ENCODE peak calls at places on chromosomes 6 and 20, in six cellular contexts. One of them, this sample, is unnamed.

GRCh38 chr6:142187209-142187608 is 40.1 kb downstream of the VTA1 start:
- DNase-seq in hepatocyte: peak; percentile 14
- DNase-seq in A673: peak; percentile 74
- DNase-seq in iPS DF 6.9: no peak
- DNase-seq in heart left ventricle: peak; percentile 20
- DNase-seq in psoas muscle: peak; percentile 27
- DNase-seq in this sample: no peak

GRCh38 chr20:49700411-49701185 is 13.1 kb downstream of the B4GALT5 start:
- DNase-seq in iPS DF 6.9: no peak
- DNase-seq in A673: peak; percentile 73
- DNase-seq in hepatocyte: no peak
- DNase-seq in psoas muscle: no peak
- DNase-seq in heart left ventricle: no peak
- DNase-seq in this sample: no peak

GRCh38 chr6:39558079-39558478 is 167.1 kb downstream of the KIF6 start:
- DNase-seq in hepatocyte: no peak
- DNase-seq in A673: peak; percentile 7
- DNase-seq in psoas muscle: no peak
- DNase-seq in heart left ventricle: no peak
- DNase-seq in iPS DF 6.9: no peak
- DNase-seq in this sample: no peak

GRCh38 chr6:16850332-16851022 is 89.2 kb upstream of the ATXN1 start:
- DNase-seq in iPS DF 6.9: no peak
- DNase-seq in hepatocyte: no peak
- DNase-seq in heart left ventricle: no peak
- DNase-seq in A673: peak; percentile 76
- DNase-seq in psoas muscle: no peak
- DNase-seq in this sample: no peak

GRCh38 chr20:33653218-33653899 is 8.8 kb upstream of the C20orf144 start:
- DNase-seq in hepatocyte: peak; percentile 89
- DNase-seq in heart left ventricle: no peak
- DNase-seq in A673: peak; percentile 79
- DNase-seq in iPS DF 6.9: no peak
- DNase-seq in psoas muscle: no peak
- DNase-seq in this sample: no peak

GRCh38 chr20:54113553-54113952 is 43.2 kb upstream of the BCAS1 start:
- DNase-seq in iPS DF 6.9: no peak
- DNase-seq in heart left ventricle: no peak
- DNase-seq in hepatocyte: peak; percentile 68
- DNase-seq in A673: no peak
- DNase-seq in psoas muscle: no peak
- DNase-seq in this sample: no peak

GRCh38 chr20:45014671-45015415 is 48.5 kb downstream of the STK4 start:
- DNase-seq in psoas muscle: no peak
- DNase-seq in A673: no peak
- DNase-seq in heart left ventricle: no peak
- DNase-seq in hepatocyte: peak; percentile 35
- DNase-seq in iPS DF 6.9: no peak
- DNase-seq in this sample: no peak

GRCh38 chr6:22658934-22659333 is 89.6 kb downstream of the HDGFL1 start:
- DNase-seq in heart left ventricle: no peak
- DNase-seq in psoas muscle: no peak
- DNase-seq in hepatocyte: no peak
- DNase-seq in A673: no peak
- DNase-seq in iPS DF 6.9: no peak
- DNase-seq in this sample: no peak

GRCh38 chr6:87789198-87789899 is 87.3 kb upstream of the AKIRIN2 start:
- DNase-seq in hepatocyte: peak; percentile 75
- DNase-seq in A673: peak; percentile 27
- DNase-seq in psoas muscle: no peak
- DNase-seq in iPS DF 6.9: no peak
- DNase-seq in heart left ventricle: no peak
- DNase-seq in this sample: peak; percentile 38

GRCh38 chr6:16901777-16902176 is 140.5 kb upstream of the ATXN1 start:
- DNase-seq in iPS DF 6.9: no peak
- DNase-seq in heart left ventricle: peak; percentile 23
- DNase-seq in psoas muscle: peak; percentile 52
- DNase-seq in hepatocyte: no peak
- DNase-seq in A673: peak; percentile 57
- DNase-seq in this sample: peak; percentile 80

GRCh38 chr6:166997768-166998255 is 1.4 kb upstream of the CEP43 start:
- DNase-seq in hepatocyte: peak; percentile 84
- DNase-seq in heart left ventricle: peak; percentile 41
- DNase-seq in psoas muscle: peak; percentile 43
- DNase-seq in A673: peak; percentile 60
- DNase-seq in iPS DF 6.9: no peak
- DNase-seq in this sample: peak; percentile 65

GRCh38 chr20:36275441-36276189 is 30.5 kb upstream of the DLGAP4 start:
- DNase-seq in hepatocyte: no peak
- DNase-seq in iPS DF 6.9: no peak
- DNase-seq in psoas muscle: no peak
- DNase-seq in A673: no peak
- DNase-seq in heart left ventricle: no peak
- DNase-seq in this sample: no peak

GRCh38 chr20:21522479-21523397 is 8.9 kb upstream of the NKX2-2 start:
- DNase-seq in psoas muscle: no peak
- DNase-seq in heart left ventricle: no peak
- DNase-seq in hepatocyte: no peak
- DNase-seq in iPS DF 6.9: no peak
- DNase-seq in A673: peak; percentile 28
- DNase-seq in this sample: no peak

GRCh38 chr6:111724505-111724904 is 118.8 kb upstream of the TRAF3IP2 start:
- DNase-seq in psoas muscle: no peak
- DNase-seq in hepatocyte: no peak
- DNase-seq in iPS DF 6.9: no peak
- DNase-seq in heart left ventricle: no peak
- DNase-seq in A673: no peak
- DNase-seq in this sample: no peak

GRCh38 chr6:44226368-44227137 is 3.2 kb downstream of the SLC29A1 start:
- DNase-seq in iPS DF 6.9: no peak
- DNase-seq in A673: no peak
- DNase-seq in psoas muscle: no peak
- DNase-seq in hepatocyte: no peak
- DNase-seq in heart left ventricle: peak; percentile 66
- DNase-seq in this sample: no peak

GRCh38 chr6:13614126-13614925 is 809 bp upstream of the NOL7 start:
- DNase-seq in hepatocyte: peak; percentile 69
- DNase-seq in iPS DF 6.9: no peak
- DNase-seq in psoas muscle: peak; percentile 58
- DNase-seq in heart left ventricle: peak; percentile 50
- DNase-seq in A673: peak; percentile 55
- DNase-seq in this sample: peak; percentile 42

GRCh38 chr20:35315199-35316020 is 23.2 kb upstream of the FAM83C start:
- DNase-seq in hepatocyte: no peak
- DNase-seq in iPS DF 6.9: no peak
- DNase-seq in A673: no peak
- DNase-seq in heart left ventricle: no peak
- DNase-seq in psoas muscle: no peak
- DNase-seq in this sample: no peak

GRCh38 chr6:23097569-23097968 is 528.2 kb downstream of the HDGFL1 start:
- DNase-seq in A673: no peak
- DNase-seq in heart left ventricle: no peak
- DNase-seq in psoas muscle: no peak
- DNase-seq in hepatocyte: no peak
- DNase-seq in iPS DF 6.9: no peak
- DNase-seq in this sample: no peak

GRCh38 chr20:62543470-62544302 is 67.9 kb upstream of the GATA5 start:
- DNase-seq in A673: no peak
- DNase-seq in psoas muscle: no peak
- DNase-seq in iPS DF 6.9: no peak
- DNase-seq in hepatocyte: peak; percentile 38
- DNase-seq in heart left ventricle: no peak
- DNase-seq in this sample: no peak

GRCh38 chr20:61902213-61902869 is 163.3 kb downstream of the TAF4 start:
- DNase-seq in psoas muscle: no peak
- DNase-seq in heart left ventricle: no peak
- DNase-seq in iPS DF 6.9: no peak
- DNase-seq in A673: no peak
- DNase-seq in hepatocyte: no peak
- DNase-seq in this sample: no peak

GRCh38 chr6:44925100-44925739 is 402.9 kb upstream of the RUNX2 start:
- DNase-seq in psoas muscle: no peak
- DNase-seq in A673: peak; percentile 28
- DNase-seq in hepatocyte: peak; percentile 36
- DNase-seq in heart left ventricle: no peak
- DNase-seq in iPS DF 6.9: no peak
- DNase-seq in this sample: no peak

DNA sequence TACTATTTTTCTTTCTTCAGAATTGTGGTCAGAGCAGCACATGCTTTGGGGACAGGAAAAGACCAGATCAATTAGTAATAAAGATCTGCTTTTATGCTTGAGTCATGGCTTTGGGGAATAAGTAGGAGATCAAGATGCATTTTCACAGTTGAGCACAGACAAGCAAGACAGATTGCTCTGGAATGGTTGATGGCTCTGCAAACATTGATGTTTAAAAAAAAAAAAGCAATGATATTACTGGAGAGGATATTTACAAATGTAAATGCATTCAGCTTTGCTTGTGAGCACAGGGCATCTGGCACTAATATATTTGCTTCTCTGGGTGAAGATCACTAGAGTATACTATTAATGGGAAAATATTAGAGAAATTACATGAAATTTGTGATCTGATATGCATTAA is 224.3 kb upstream of the SASH1 start:
- DNase-seq in hepatocyte: no peak
- DNase-seq in iPS DF 6.9: no peak
- DNase-seq in A673: no peak
- DNase-seq in heart left ventricle: no peak
- DNase-seq in psoas muscle: no peak
- DNase-seq in this sample: no peak
- H3K27ac ChIP-seq in hepatocyte: no peak overlapping the region
- H3K27ac ChIP-seq in iPS DF 6.9: no peak overlapping the region
- H3K27ac ChIP-seq in A673: no peak overlapping the region
- H3K27ac ChIP-seq in heart left ventricle: no peak overlapping the region
- H3K27ac ChIP-seq in psoas muscle: no peak overlapping the region
- H3K27ac ChIP-seq in this sample: no peak overlapping the region

GRCh38 chr6:41446132-41446531 is 100.0 kb upstream of the FOXP4 start:
- DNase-seq in iPS DF 6.9: no peak
- DNase-seq in A673: no peak
- DNase-seq in psoas muscle: no peak
- DNase-seq in heart left ventricle: no peak
- DNase-seq in hepatocyte: no peak
- DNase-seq in this sample: no peak
- H3K27me3 ChIP-seq in iPS DF 6.9: peaks cover 3% of the 10 kb centered on the region
- H3K27me3 ChIP-seq in A673: no peaks in the 10 kb centered on the region
- H3K27me3 ChIP-seq in psoas muscle: no peaks in the 10 kb centered on the region
- H3K27me3 ChIP-seq in heart left ventricle: peaks cover 8% of the 10 kb centered on the region
- H3K27me3 ChIP-seq in hepatocyte: no peaks in the 10 kb centered on the region
- H3K27me3 ChIP-seq in this sample: no peaks in the 10 kb centered on the region

GRCh38 chr6:43016935-43017334 is 2.9 kb downstream of the KLHDC3 start:
- DNase-seq in heart left ventricle: no peak
- DNase-seq in iPS DF 6.9: no peak
- DNase-seq in A673: no peak
- DNase-seq in psoas muscle: peak; percentile 33
- DNase-seq in hepatocyte: no peak
- DNase-seq in this sample: no peak
- H3K27ac ChIP-seq in heart left ventricle: peak overlapping the region; percentile 64
- H3K27ac ChIP-seq in iPS DF 6.9: no peak overlapping the region
- H3K27ac ChIP-seq in A673: peak overlapping the region; percentile 22
- H3K27ac ChIP-seq in psoas muscle: peak overlapping the region; percentile 87
- H3K27ac ChIP-seq in hepatocyte: no peak overlapping the region
- H3K27ac ChIP-seq in this sample: peak overlapping the region; percentile 11

GRCh38 chr20:59413326-59413865 is 113.0 kb downstream of the EDN3 start:
- DNase-seq in heart left ventricle: no peak
- DNase-seq in psoas muscle: no peak
- DNase-seq in hepatocyte: no peak
- DNase-seq in A673: no peak
- DNase-seq in iPS DF 6.9: no peak
- DNase-seq in this sample: no peak

GRCh38 chr20:59412896-59413295 is 112.5 kb downstream of the EDN3 start:
- DNase-seq in hepatocyte: peak; percentile 34
- DNase-seq in iPS DF 6.9: peak; percentile 27
- DNase-seq in heart left ventricle: no peak
- DNase-seq in A673: no peak
- DNase-seq in psoas muscle: no peak
- DNase-seq in this sample: no peak

GRCh38 chr20:59415224-59415623 is 114.8 kb downstream of the EDN3 start:
- DNase-seq in psoas muscle: no peak
- DNase-seq in heart left ventricle: no peak
- DNase-seq in hepatocyte: no peak
- DNase-seq in iPS DF 6.9: no peak
- DNase-seq in A673: no peak
- DNase-seq in this sample: no peak

GRCh38 chr20:59411191-59411988 is 111.0 kb downstream of the EDN3 start:
- DNase-seq in psoas muscle: no peak
- DNase-seq in hepatocyte: no peak
- DNase-seq in A673: no peak
- DNase-seq in iPS DF 6.9: no peak
- DNase-seq in heart left ventricle: no peak
- DNase-seq in this sample: no peak

GRCh38 chr20:59412251-59412650 is 111.8 kb downstream of the EDN3 start:
- DNase-seq in A673: no peak
- DNase-seq in iPS DF 6.9: no peak
- DNase-seq in psoas muscle: no peak
- DNase-seq in hepatocyte: no peak
- DNase-seq in heart left ventricle: no peak
- DNase-seq in this sample: no peak
- H3K27me3 ChIP-seq in A673: peaks cover 13% of the 10 kb centered on the region
- H3K27me3 ChIP-seq in iPS DF 6.9: no peaks in the 10 kb centered on the region
- H3K27me3 ChIP-seq in psoas muscle: no peaks in the 10 kb centered on the region
- H3K27me3 ChIP-seq in hepatocyte: peaks cover 5% of the 10 kb centered on the region
- H3K27me3 ChIP-seq in heart left ventricle: peaks cover 6% of the 10 kb centered on the region
- H3K27me3 ChIP-seq in this sample: peaks cover 3% of the 10 kb centered on the region

GRCh38 chr20:5000263-5001173 is 792 bp downstream of the SLC23A2 start:
- DNase-seq in psoas muscle: peak; percentile 50
- DNase-seq in heart left ventricle: peak; percentile 41
- DNase-seq in hepatocyte: peak; percentile 34
- DNase-seq in iPS DF 6.9: no peak
- DNase-seq in A673: no peak
- DNase-seq in this sample: peak; percentile 30

GRCh38 chr20:5001174-5002076 is at the start of gene SLC23A2:
- DNase-seq in heart left ventricle: peak; percentile 58
- DNase-seq in A673: peak; percentile 59
- DNase-seq in hepatocyte: peak; percentile 71
- DNase-seq in psoas muscle: peak; percentile 46
- DNase-seq in iPS DF 6.9: no peak
- DNase-seq in this sample: peak; percentile 30

GRCh38 chr20:4999788-5000187 is 1.5 kb downstream of the SLC23A2 start:
- DNase-seq in iPS DF 6.9: no peak
- DNase-seq in psoas muscle: no peak
- DNase-seq in A673: no peak
- DNase-seq in heart left ventricle: no peak
- DNase-seq in hepatocyte: no peak
- DNase-seq in this sample: no peak

GRCh38 chr20:4997207-4997606 is 4.1 kb downstream of the SLC23A2 start:
- DNase-seq in hepatocyte: no peak
- DNase-seq in A673: no peak
- DNase-seq in iPS DF 6.9: no peak
- DNase-seq in heart left ventricle: no peak
- DNase-seq in psoas muscle: no peak
- DNase-seq in this sample: no peak

GRCh38 chr20:4998160-4998651 is 3.1 kb downstream of the SLC23A2 start:
- DNase-seq in iPS DF 6.9: no peak
- DNase-seq in A673: peak; percentile 57
- DNase-seq in hepatocyte: no peak
- DNase-seq in psoas muscle: no peak
- DNase-seq in heart left ventricle: no peak
- DNase-seq in this sample: no peak
- H3K27ac ChIP-seq in iPS DF 6.9: no peak overlapping the region
- H3K27ac ChIP-seq in A673: no peak overlapping the region
- H3K27ac ChIP-seq in hepatocyte: no peak overlapping the region
- H3K27ac ChIP-seq in psoas muscle: no peak overlapping the region
- H3K27ac ChIP-seq in heart left ventricle: no peak overlapping the region
- H3K27ac ChIP-seq in this sample: no peak overlapping the region

GRCh38 chr6:165990216-165990615 is 177.4 kb downstream of the TBXT start:
- DNase-seq in psoas muscle: no peak
- DNase-seq in heart left ventricle: no peak
- DNase-seq in A673: no peak
- DNase-seq in iPS DF 6.9: no peak
- DNase-seq in hepatocyte: no peak
- DNase-seq in this sample: no peak
- H3K27me3 ChIP-seq in psoas muscle: no peaks in the 10 kb centered on the region
- H3K27me3 ChIP-seq in heart left ventricle: peaks cover 6% of the 10 kb centered on the region
- H3K27me3 ChIP-seq in A673: peaks cover 59% of the 10 kb centered on the region
- H3K27me3 ChIP-seq in iPS DF 6.9: peaks cover 63% of the 10 kb centered on the region
- H3K27me3 ChIP-seq in hepatocyte: peaks cover 76% of the 10 kb centered on the region
- H3K27me3 ChIP-seq in this sample: peaks cover 12% of the 10 kb centered on the region